ENCODE peak calls at places on chromosomes 12 and 14, in ten cellular contexts. One of them, this sample, is unnamed.

GRCh38 chr12:26128180-26128579 is 3.3 kb upstream of the BHLHE41 start:
- DNase-seq in KBM-7: no peak
- DNase-seq in right atrium auricular region: no peak
- DNase-seq in tibial nerve: no peak
- DNase-seq in AG08395: peak
- DNase-seq in fibroblast of the conjunctiva: no peak
- DNase-seq in Caco-2: no peak
- DNase-seq in activated CD4-positive, alpha-beta T cell treated with anti-CD3 and anti-CD28 coated beads for 4 hours: no peak
- DNase-seq in foreskin melanocyte: no peak
- DNase-seq in fibroblast of pulmonary artery: no peak
- DNase-seq in this sample: no peak

GRCh38 chr12:68759852-68760251 is 13.9 kb downstream of the SLC35E3 start:
- DNase-seq in KBM-7: no peak
- DNase-seq in right atrium auricular region: no peak
- DNase-seq in tibial nerve: no peak
- DNase-seq in AG08395: no peak
- DNase-seq in fibroblast of the conjunctiva: no peak
- DNase-seq in Caco-2: no peak
- DNase-seq in activated CD4-positive, alpha-beta T cell treated with anti-CD3 and anti-CD28 coated beads for 4 hours: no peak
- DNase-seq in foreskin melanocyte: no peak
- DNase-seq in fibroblast of pulmonary artery: no peak
- DNase-seq in this sample: no peak

GRCh38 chr14:101022121-101022520 is 118.6 kb upstream of the RTL1 start:
- DNase-seq in KBM-7: no peak
- DNase-seq in right atrium auricular region: peak
- DNase-seq in tibial nerve: no peak
- DNase-seq in AG08395: no peak
- DNase-seq in fibroblast of the conjunctiva: no peak
- DNase-seq in Caco-2: no peak
- DNase-seq in activated CD4-positive, alpha-beta T cell treated with anti-CD3 and anti-CD28 coated beads for 4 hours: no peak
- DNase-seq in foreskin melanocyte: no peak
- DNase-seq in fibroblast of pulmonary artery: no peak
- DNase-seq in this sample: no peak

GRCh38 chr14:81273521-81273920 is 52.8 kb upstream of the GTF2A1 start:
- DNase-seq in KBM-7: no peak
- DNase-seq in right atrium auricular region: no peak
- DNase-seq in tibial nerve: no peak
- DNase-seq in AG08395: no peak
- DNase-seq in fibroblast of the conjunctiva: no peak
- DNase-seq in Caco-2: no peak
- DNase-seq in activated CD4-positive, alpha-beta T cell treated with anti-CD3 and anti-CD28 coated beads for 4 hours: no peak
- DNase-seq in foreskin melanocyte: no peak
- DNase-seq in fibroblast of pulmonary artery: no peak
- DNase-seq in this sample: no peak

GRCh38 chr12:33663000-33663654 is 223.5 kb upstream of the SYT10 start:
- DNase-seq in KBM-7: no peak
- DNase-seq in right atrium auricular region: no peak
- DNase-seq in tibial nerve: no peak
- DNase-seq in AG08395: no peak
- DNase-seq in fibroblast of the conjunctiva: no peak
- DNase-seq in Caco-2: peak
- DNase-seq in activated CD4-positive, alpha-beta T cell treated with anti-CD3 and anti-CD28 coated beads for 4 hours: no peak
- DNase-seq in foreskin melanocyte: no peak
- DNase-seq in fibroblast of pulmonary artery: no peak
- DNase-seq in this sample: no peak

GRCh38 chr12:26425587-26426260 is 230.4 kb downstream of the SSPN start:
- DNase-seq in KBM-7: no peak
- DNase-seq in right atrium auricular region: no peak
- DNase-seq in tibial nerve: no peak
- DNase-seq in AG08395: no peak
- DNase-seq in fibroblast of the conjunctiva: no peak
- DNase-seq in Caco-2: no peak
- DNase-seq in activated CD4-positive, alpha-beta T cell treated with anti-CD3 and anti-CD28 coated beads for 4 hours: no peak
- DNase-seq in foreskin melanocyte: no peak
- DNase-seq in fibroblast of pulmonary artery: peak
- DNase-seq in this sample: no peak

GRCh38 chr14:77607741-77608302 is 8.6 kb downstream of the SPTLC2 start:
- DNase-seq in KBM-7: peak
- DNase-seq in right atrium auricular region: no peak
- DNase-seq in tibial nerve: no peak
- DNase-seq in AG08395: no peak
- DNase-seq in fibroblast of the conjunctiva: no peak
- DNase-seq in Caco-2: no peak
- DNase-seq in activated CD4-positive, alpha-beta T cell treated with anti-CD3 and anti-CD28 coated beads for 4 hours: no peak
- DNase-seq in foreskin melanocyte: no peak
- DNase-seq in fibroblast of pulmonary artery: no peak
- DNase-seq in this sample: no peak

GRCh38 chr12:132481345-132481744 is 8.6 kb upstream of the FBRSL1 start:
- DNase-seq in KBM-7: peak
- DNase-seq in right atrium auricular region: no peak
- DNase-seq in tibial nerve: no peak
- DNase-seq in AG08395: no peak
- DNase-seq in fibroblast of the conjunctiva: no peak
- DNase-seq in Caco-2: no peak
- DNase-seq in activated CD4-positive, alpha-beta T cell treated with anti-CD3 and anti-CD28 coated beads for 4 hours: no peak
- DNase-seq in foreskin melanocyte: no peak
- DNase-seq in fibroblast of pulmonary artery: no peak
- DNase-seq in this sample: no peak

GRCh38 chr12:19382111-19382526 is 57.2 kb upstream of the AEBP2 start:
- DNase-seq in KBM-7: no peak
- DNase-seq in right atrium auricular region: peak
- DNase-seq in tibial nerve: no peak
- DNase-seq in AG08395: peak
- DNase-seq in fibroblast of the conjunctiva: peak
- DNase-seq in Caco-2: peak
- DNase-seq in activated CD4-positive, alpha-beta T cell treated with anti-CD3 and anti-CD28 coated beads for 4 hours: peak
- DNase-seq in foreskin melanocyte: no peak
- DNase-seq in fibroblast of pulmonary artery: peak
- DNase-seq in this sample: no peak

GRCh38 chr12:39912211-39912980 is 193.5 kb downstream of the SLC2A13 start:
- DNase-seq in KBM-7: no peak
- DNase-seq in right atrium auricular region: no peak
- DNase-seq in tibial nerve: no peak
- DNase-seq in AG08395: no peak
- DNase-seq in fibroblast of the conjunctiva: no peak
- DNase-seq in Caco-2: no peak
- DNase-seq in activated CD4-positive, alpha-beta T cell treated with anti-CD3 and anti-CD28 coated beads for 4 hours: no peak
- DNase-seq in foreskin melanocyte: no peak
- DNase-seq in fibroblast of pulmonary artery: no peak
- DNase-seq in this sample: peak

GRCh38 chr12:119180380-119181040 is 1.8 kb downstream of the HSPB8 start:
- DNase-seq in KBM-7: no peak
- DNase-seq in right atrium auricular region: peak
- DNase-seq in tibial nerve: no peak
- DNase-seq in AG08395: peak
- DNase-seq in fibroblast of the conjunctiva: peak
- DNase-seq in Caco-2: no peak
- DNase-seq in activated CD4-positive, alpha-beta T cell treated with anti-CD3 and anti-CD28 coated beads for 4 hours: no peak
- DNase-seq in foreskin melanocyte: no peak
- DNase-seq in fibroblast of pulmonary artery: peak
- DNase-seq in this sample: no peak

GRCh38 chr12:129069886-129070285 is 216.6 kb downstream of the GLT1D1 start:
- DNase-seq in KBM-7: no peak
- DNase-seq in right atrium auricular region: no peak
- DNase-seq in tibial nerve: no peak
- DNase-seq in AG08395: no peak
- DNase-seq in fibroblast of the conjunctiva: no peak
- DNase-seq in Caco-2: no peak
- DNase-seq in activated CD4-positive, alpha-beta T cell treated with anti-CD3 and anti-CD28 coated beads for 4 hours: no peak
- DNase-seq in foreskin melanocyte: no peak
- DNase-seq in fibroblast of pulmonary artery: no peak
- DNase-seq in this sample: no peak

GRCh38 chr12:77591959-77592358 is 238.7 kb upstream of the NAV3 start:
- DNase-seq in KBM-7: no peak
- DNase-seq in right atrium auricular region: no peak
- DNase-seq in tibial nerve: no peak
- DNase-seq in AG08395: no peak
- DNase-seq in fibroblast of the conjunctiva: no peak
- DNase-seq in Caco-2: no peak
- DNase-seq in activated CD4-positive, alpha-beta T cell treated with anti-CD3 and anti-CD28 coated beads for 4 hours: no peak
- DNase-seq in foreskin melanocyte: no peak
- DNase-seq in fibroblast of pulmonary artery: no peak
- DNase-seq in this sample: peak

GRCh38 chr14:92783813-92784431 is 10.2 kb upstream of the GOLGA5 start:
- DNase-seq in KBM-7: peak
- DNase-seq in right atrium auricular region: no peak
- DNase-seq in tibial nerve: no peak
- DNase-seq in AG08395: peak
- DNase-seq in fibroblast of the conjunctiva: peak
- DNase-seq in Caco-2: no peak
- DNase-seq in activated CD4-positive, alpha-beta T cell treated with anti-CD3 and anti-CD28 coated beads for 4 hours: peak
- DNase-seq in foreskin melanocyte: peak
- DNase-seq in fibroblast of pulmonary artery: peak
- DNase-seq in this sample: peak

GRCh38 chr14:71621276-71621675 is 311.0 kb upstream of the RGS6 start:
- DNase-seq in KBM-7: no peak
- DNase-seq in right atrium auricular region: no peak
- DNase-seq in tibial nerve: no peak
- DNase-seq in AG08395: no peak
- DNase-seq in fibroblast of the conjunctiva: no peak
- DNase-seq in Caco-2: peak
- DNase-seq in activated CD4-positive, alpha-beta T cell treated with anti-CD3 and anti-CD28 coated beads for 4 hours: no peak
- DNase-seq in foreskin melanocyte: no peak
- DNase-seq in fibroblast of pulmonary artery: no peak
- DNase-seq in this sample: no peak

GRCh38 chr14:51430600-51430999 is 190.6 kb downstream of the TMX1 start:
- DNase-seq in KBM-7: no peak
- DNase-seq in right atrium auricular region: no peak
- DNase-seq in tibial nerve: no peak
- DNase-seq in AG08395: no peak
- DNase-seq in fibroblast of the conjunctiva: no peak
- DNase-seq in Caco-2: no peak
- DNase-seq in activated CD4-positive, alpha-beta T cell treated with anti-CD3 and anti-CD28 coated beads for 4 hours: no peak
- DNase-seq in foreskin melanocyte: peak
- DNase-seq in fibroblast of pulmonary artery: no peak
- DNase-seq in this sample: no peak

GRCh38 chr12:44640831-44641230 is 235.3 kb downstream of the NELL2 start:
- DNase-seq in KBM-7: no peak
- DNase-seq in right atrium auricular region: no peak
- DNase-seq in tibial nerve: no peak
- DNase-seq in AG08395: no peak
- DNase-seq in fibroblast of the conjunctiva: no peak
- DNase-seq in Caco-2: no peak
- DNase-seq in activated CD4-positive, alpha-beta T cell treated with anti-CD3 and anti-CD28 coated beads for 4 hours: no peak
- DNase-seq in foreskin melanocyte: no peak
- DNase-seq in fibroblast of pulmonary artery: no peak
- DNase-seq in this sample: no peak

GRCh38 chr14:98070521-98070920 is 1201.5 kb downstream of the BCL11B start:
- DNase-seq in KBM-7: no peak
- DNase-seq in right atrium auricular region: no peak
- DNase-seq in tibial nerve: no peak
- DNase-seq in AG08395: no peak
- DNase-seq in fibroblast of the conjunctiva: no peak
- DNase-seq in Caco-2: no peak
- DNase-seq in activated CD4-positive, alpha-beta T cell treated with anti-CD3 and anti-CD28 coated beads for 4 hours: no peak
- DNase-seq in foreskin melanocyte: no peak
- DNase-seq in fibroblast of pulmonary artery: no peak
- DNase-seq in this sample: no peak

GRCh38 chr14:23865502-23865901 is 88.1 kb upstream of the DHRS4 start:
- DNase-seq in KBM-7: no peak
- DNase-seq in right atrium auricular region: no peak
- DNase-seq in tibial nerve: no peak
- DNase-seq in AG08395: peak
- DNase-seq in fibroblast of the conjunctiva: no peak
- DNase-seq in Caco-2: no peak
- DNase-seq in activated CD4-positive, alpha-beta T cell treated with anti-CD3 and anti-CD28 coated beads for 4 hours: no peak
- DNase-seq in foreskin melanocyte: no peak
- DNase-seq in fibroblast of pulmonary artery: no peak
- DNase-seq in this sample: no peak

GRCh38 chr14:91373591-91374245 is 43.9 kb downstream of the CCDC88C start:
- DNase-seq in KBM-7: peak
- DNase-seq in right atrium auricular region: no peak
- DNase-seq in tibial nerve: no peak
- DNase-seq in AG08395: no peak
- DNase-seq in fibroblast of the conjunctiva: no peak
- DNase-seq in Caco-2: no peak
- DNase-seq in activated CD4-positive, alpha-beta T cell treated with anti-CD3 and anti-CD28 coated beads for 4 hours: peak
- DNase-seq in foreskin melanocyte: no peak
- DNase-seq in fibroblast of pulmonary artery: no peak
- DNase-seq in this sample: no peak

GRCh38 chr12:29547151-29547561 is 49.7 kb upstream of the OVCH1 start:
- DNase-seq in KBM-7: no peak
- DNase-seq in right atrium auricular region: no peak
- DNase-seq in tibial nerve: no peak
- DNase-seq in AG08395: peak
- DNase-seq in fibroblast of the conjunctiva: peak
- DNase-seq in Caco-2: no peak
- DNase-seq in activated CD4-positive, alpha-beta T cell treated with anti-CD3 and anti-CD28 coated beads for 4 hours: no peak
- DNase-seq in foreskin melanocyte: no peak
- DNase-seq in fibroblast of pulmonary artery: no peak
- DNase-seq in this sample: no peak

This sample was measured in HuH-7.